ENCODE peak calls at places on chromosomes 12 and 14, in six cellular contexts. K, R, E, A, Z and Q are unnamed samples.

GRCh38 chr12:11823043-11823442 is 173.6 kb downstream of the ETV6 start:
- DNase-seq in Z (no peak), K (no peak), E (no peak), A (peak; percentile 83), R (no peak), Q (no peak)

GRCh38 chr14:99568567-99569560 is 35.1 kb downstream of the CCDC85C start:
- DNase-seq in K (peak; percentile 48), R (no peak), Z (no peak), A (peak; percentile 75), E (no peak), Q (no peak)

GRCh38 chr12:42802688-42803279 is 213.2 kb upstream of the PRICKLE1 start:
- DNase-seq in Z (no peak), K (no peak), A (no peak), R (no peak), E (no peak), Q (no peak)

GRCh38 chr12:117890137-117890536 is 78.7 kb downstream of the KSR2 start:
- DNase-seq in A (no peak), K (no peak), E (no peak), Z (peak; percentile 70), R (no peak), Q (no peak)

GRCh38 chr14:22814945-22815713 is at the start of gene SLC7A7:
- DNase-seq in K (no peak), A (no peak), Z (no peak), R (no peak), E (no peak), Q (no peak)

GRCh38 chr12:114938487-114939210 is 254.7 kb upstream of the TBX3 start:
- DNase-seq in Z (no peak), R (no peak), K (no peak), E (no peak), A (no peak), Q (no peak)

GRCh38 chr12:110316861-110317260 is 35.8 kb downstream of the ATP2A2 start:
- DNase-seq in A (peak; percentile 79), Z (no peak), K (no peak), E (no peak), R (no peak), Q (peak; percentile 64)

GRCh38 chr12:27151479-27151878 is 69.1 kb upstream of the C12orf71 start:
- DNase-seq in K (no peak), R (no peak), A (no peak), E (no peak), Z (peak; percentile 33), Q (no peak)

GRCh38 chr12:115661103-115661502 is 616.4 kb downstream of the MED13L start:
- DNase-seq in A (no peak), R (no peak), E (no peak), K (no peak), Z (no peak), Q (peak; percentile 45)

GRCh38 chr12:131745706-131746105 is 34.8 kb downstream of the SFSWAP start:
- DNase-seq in Z (no peak), E (no peak), R (no peak), K (no peak), A (no peak), Q (no peak)

DNA sequence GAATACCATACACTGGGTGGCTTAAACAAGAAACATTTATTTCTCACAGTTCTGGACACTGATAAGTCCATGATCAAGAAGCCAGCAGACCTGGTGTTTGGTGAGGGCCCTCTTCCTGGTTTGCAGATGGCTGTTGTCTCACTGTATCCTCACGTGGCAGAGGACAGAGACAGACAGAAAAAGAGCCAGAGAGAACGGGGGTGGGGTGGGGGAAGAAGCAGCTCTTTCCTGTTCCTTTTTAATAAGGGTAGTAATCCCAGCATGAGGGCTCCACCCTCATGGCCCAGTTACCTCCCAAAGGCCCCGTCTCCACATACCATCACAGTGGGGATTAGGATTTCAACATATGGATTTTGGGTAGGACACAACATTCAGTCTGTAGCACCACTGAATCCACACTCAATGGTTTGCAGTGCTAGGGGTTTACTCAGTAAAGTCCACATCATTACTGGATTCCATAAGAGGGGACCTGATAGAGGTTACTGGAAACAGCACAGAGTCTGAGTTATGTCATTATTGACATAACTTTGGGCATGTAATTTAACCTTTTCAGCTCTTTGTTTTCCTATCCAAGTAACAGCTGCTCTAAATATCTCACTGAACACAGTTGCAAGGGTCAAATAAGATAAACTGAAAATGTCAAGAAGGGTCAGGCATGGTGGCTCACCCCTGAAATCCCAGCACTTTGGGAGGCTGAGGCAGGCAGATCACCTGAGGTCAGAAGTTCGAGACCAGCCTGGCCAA is 53.2 kb downstream of the RPAP3 start:
- DNase-seq in K (peak; percentile 21), E (no peak), Z (no peak), A (no peak), R (no peak), Q (no peak)
- H3K4me3 ChIP-seq in K (no peak overlapping the region), E (no peak overlapping the region), Z (no peak overlapping the region), A (no peak overlapping the region), R (no peak overlapping the region), Q (no peak overlapping the region)

GRCh38 chr12:54006700-54007220 is 2.0 kb upstream of the HOXC8 start:
- DNase-seq in R (no peak), A (peak; percentile 84), K (no peak), E (no peak), Z (no peak), Q (no peak)

GRCh38 chr12:54004063-54004840 is 4.3 kb downstream of the HOXC9 start:
- DNase-seq in K (no peak), E (no peak), Z (no peak), A (peak; percentile 83), R (no peak), Q (no peak)

GRCh38 chr12:54004841-54005530 is 3.8 kb upstream of the HOXC8 start:
- DNase-seq in A (no peak), K (no peak), R (no peak), E (no peak), Z (no peak), Q (no peak)

GRCh38 chr12:54005853-54006699 is 2.7 kb upstream of the HOXC8 start:
- DNase-seq in R (peak; percentile 88), E (no peak), Z (peak; percentile 50), A (peak; percentile 98), K (peak; percentile 90), Q (no peak)

GRCh38 chr12:54005531-54005852 is 3.3 kb upstream of the HOXC8 start:
- DNase-seq in A (no peak), K (no peak), Z (no peak), R (no peak), E (no peak), Q (no peak)
- H3K4me3 ChIP-seq in A (peak overlapping the region; percentile 66), K (no peak overlapping the region), Z (peak overlapping the region; percentile 18), R (no peak overlapping the region), E (no peak overlapping the region), Q (peak overlapping the region; percentile 37)

GRCh38 chr12:1629338-1630080 is 478 bp downstream of the WNT5B start:
- DNase-seq in A (peak; percentile 83), E (no peak), Z (no peak), R (peak; percentile 64), K (no peak), Q (no peak)

GRCh38 chr12:1632702-1633101 is 3.7 kb downstream of the WNT5B start:
- DNase-seq in E (no peak), R (peak; percentile 92), A (peak; percentile 31), K (no peak), Z (no peak), Q (no peak)

GRCh38 chr12:1630081-1630826 is 1.2 kb downstream of the WNT5B start:
- DNase-seq in Z (no peak), K (peak; percentile 40), E (no peak), R (peak; percentile 72), A (peak; percentile 88), Q (no peak)

GRCh38 chr12:1628671-1629337 is at the start of gene WNT5B:
- DNase-seq in A (peak; percentile 52), E (no peak), Z (no peak), R (no peak), K (no peak), Q (no peak)

GRCh38 chr12:1630827-1631591 is 2.0 kb downstream of the WNT5B start:
- DNase-seq in Z (no peak), E (no peak), K (no peak), R (no peak), A (peak; percentile 90), Q (peak; percentile 52)
- H3K4me3 ChIP-seq in Z (no peak overlapping the region), E (no peak overlapping the region), K (no peak overlapping the region), R (no peak overlapping the region), A (peak overlapping the region; percentile 56), Q (no peak overlapping the region)

GRCh38 chr12:12891646-12892355 is 439 bp downstream of the GPRC5A start:
- DNase-seq in E (no peak), Z (no peak), R (no peak), A (no peak), K (no peak), Q (no peak)

GRCh38 chr12:12890815-12891645 is at the start of gene GPRC5A:
- DNase-seq in K (peak; percentile 86), R (peak; percentile 51), E (peak; percentile 96), Z (no peak), A (peak; percentile 97), Q (no peak)

GRCh38 chr12:12896261-12896660 is 4.9 kb downstream of the GPRC5A start:
- DNase-seq in K (no peak), E (no peak), R (no peak), A (peak; percentile 84), Z (no peak), Q (peak; percentile 61)

GRCh38 chr12:12892670-12893290 is 1.4 kb downstream of the GPRC5A start:
- DNase-seq in R (no peak), E (no peak), Z (no peak), A (no peak), K (no peak), Q (no peak)

DNA sequence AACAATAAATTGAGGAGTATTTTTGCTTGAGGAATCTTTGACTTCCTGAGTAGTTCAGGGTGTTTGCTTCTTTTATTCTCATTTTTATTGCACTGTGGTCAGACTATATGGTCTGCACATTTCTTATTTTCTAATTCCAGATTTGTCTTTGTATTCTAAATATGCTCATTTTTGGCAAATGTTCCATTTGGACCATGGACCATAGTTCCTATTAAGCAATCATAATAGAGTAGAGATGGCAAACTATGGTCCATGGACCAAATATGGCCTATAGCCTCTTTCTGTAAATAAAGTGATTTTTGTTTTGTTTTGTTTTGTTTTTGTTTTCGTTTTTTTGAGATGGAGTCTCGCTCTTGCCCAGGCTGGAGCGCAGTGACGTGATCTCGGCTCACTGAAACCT is 2.1 kb downstream of the GPRC5A start:
- DNase-seq in K (no peak), A (no peak), Z (no peak), E (no peak), R (no peak), Q (no peak)
- H3K4me3 ChIP-seq in K (no peak overlapping the region), A (no peak overlapping the region), Z (no peak overlapping the region), E (peak overlapping the region; percentile 59), R (no peak overlapping the region), Q (no peak overlapping the region)